ENCODE peak calls at places on chromosomes 12 and 14, in eight cellular contexts. One of them, this sample, is unnamed.

GRCh38 chr14:23119362-23120327 is 590 bp upstream of the CEBPE start:
- DNase-seq in lung: no peak
- DNase-seq in sigmoid colon: peak; percentile 55
- DNase-seq in mammary epithelial cell: no peak
- DNase-seq in heart right ventricle: no peak
- DNase-seq in SK-N-SH: no peak
- DNase-seq in uterus: no peak
- DNase-seq in H1: no peak
- DNase-seq in this sample: no peak

GRCh38 chr12:107570721-107571120 is 114.9 kb upstream of the PWP1 start:
- DNase-seq in lung: no peak
- DNase-seq in sigmoid colon: no peak
- DNase-seq in mammary epithelial cell: no peak
- DNase-seq in heart right ventricle: no peak
- DNase-seq in SK-N-SH: peak; percentile 73
- DNase-seq in uterus: no peak
- DNase-seq in H1: no peak
- DNase-seq in this sample: peak; percentile 17

GRCh38 chr14:57413849-57414248 is 23.5 kb downstream of the NAA30 start:
- DNase-seq in lung: no peak
- DNase-seq in sigmoid colon: no peak
- DNase-seq in mammary epithelial cell: no peak
- DNase-seq in heart right ventricle: no peak
- DNase-seq in SK-N-SH: no peak
- DNase-seq in uterus: no peak
- DNase-seq in H1: no peak
- DNase-seq in this sample: no peak

GRCh38 chr14:51564460-51564859 is 87.2 kb upstream of the FRMD6 start:
- DNase-seq in lung: no peak
- DNase-seq in sigmoid colon: no peak
- DNase-seq in mammary epithelial cell: no peak
- DNase-seq in heart right ventricle: no peak
- DNase-seq in SK-N-SH: no peak
- DNase-seq in uterus: no peak
- DNase-seq in H1: no peak
- DNase-seq in this sample: no peak

GRCh38 chr12:130649101-130649571 is 67.0 kb downstream of the RIMBP2 start:
- DNase-seq in lung: no peak
- DNase-seq in sigmoid colon: peak; percentile 46
- DNase-seq in mammary epithelial cell: no peak
- DNase-seq in heart right ventricle: no peak
- DNase-seq in SK-N-SH: no peak
- DNase-seq in uterus: no peak
- DNase-seq in H1: no peak
- DNase-seq in this sample: no peak

GRCh38 chr12:11810962-11811361 is 161.5 kb downstream of the ETV6 start:
- DNase-seq in lung: no peak
- DNase-seq in sigmoid colon: no peak
- DNase-seq in mammary epithelial cell: no peak
- DNase-seq in heart right ventricle: no peak
- DNase-seq in SK-N-SH: no peak
- DNase-seq in uterus: no peak
- DNase-seq in H1: no peak
- DNase-seq in this sample: no peak

GRCh38 chr14:29710015-29710414 is 217.6 kb downstream of the PRKD1 start:
- DNase-seq in lung: no peak
- DNase-seq in sigmoid colon: no peak
- DNase-seq in mammary epithelial cell: no peak
- DNase-seq in heart right ventricle: no peak
- DNase-seq in SK-N-SH: no peak
- DNase-seq in uterus: no peak
- DNase-seq in H1: no peak
- DNase-seq in this sample: peak; percentile 31

GRCh38 chr14:99838555-99839193 is 45.5 kb downstream of the EML1 start:
- DNase-seq in lung: peak; percentile 49
- DNase-seq in sigmoid colon: no peak
- DNase-seq in mammary epithelial cell: no peak
- DNase-seq in heart right ventricle: no peak
- DNase-seq in SK-N-SH: no peak
- DNase-seq in uterus: no peak
- DNase-seq in H1: no peak
- DNase-seq in this sample: peak; percentile 75

GRCh38 chr12:109753054-109753401 is 39.4 kb downstream of the FAM222A start:
- DNase-seq in lung: no peak
- DNase-seq in sigmoid colon: peak; percentile 18
- DNase-seq in mammary epithelial cell: no peak
- DNase-seq in heart right ventricle: no peak
- DNase-seq in SK-N-SH: peak; percentile 12
- DNase-seq in uterus: no peak
- DNase-seq in H1: no peak
- DNase-seq in this sample: no peak

GRCh38 chr12:59179231-59179630 is 258.9 kb upstream of the LRIG3 start:
- DNase-seq in lung: no peak
- DNase-seq in sigmoid colon: no peak
- DNase-seq in mammary epithelial cell: peak; percentile 54
- DNase-seq in heart right ventricle: no peak
- DNase-seq in SK-N-SH: no peak
- DNase-seq in uterus: no peak
- DNase-seq in H1: no peak
- DNase-seq in this sample: no peak

GRCh38 chr12:57549909-57550627 is at the start of gene KIF5A:
- DNase-seq in lung: no peak
- DNase-seq in sigmoid colon: no peak
- DNase-seq in mammary epithelial cell: no peak
- DNase-seq in heart right ventricle: no peak
- DNase-seq in SK-N-SH: peak; percentile 92
- DNase-seq in uterus: peak; percentile 40
- DNase-seq in H1: no peak
- DNase-seq in this sample: no peak

GRCh38 chr12:4286228-4286627 is 12.7 kb downstream of the CCND2 start:
- DNase-seq in lung: no peak
- DNase-seq in sigmoid colon: no peak
- DNase-seq in mammary epithelial cell: no peak
- DNase-seq in heart right ventricle: no peak
- DNase-seq in SK-N-SH: no peak
- DNase-seq in uterus: no peak
- DNase-seq in H1: no peak
- DNase-seq in this sample: no peak

GRCh38 chr12:113464852-113465719 is 6.6 kb downstream of the LHX5 start:
- DNase-seq in lung: no peak
- DNase-seq in sigmoid colon: no peak
- DNase-seq in mammary epithelial cell: no peak
- DNase-seq in heart right ventricle: no peak
- DNase-seq in SK-N-SH: peak; percentile 60
- DNase-seq in uterus: no peak
- DNase-seq in H1: no peak
- DNase-seq in this sample: no peak
- H3K27me3 ChIP-seq in lung: peaks cover 17% of the 10 kb centered on the region
- H3K27me3 ChIP-seq in sigmoid colon: peaks cover 57% of the 10 kb centered on the region
- H3K27me3 ChIP-seq in mammary epithelial cell: peaks cover 68% of the 10 kb centered on the region
- H3K27me3 ChIP-seq in heart right ventricle: peaks cover 58% of the 10 kb centered on the region
- H3K27me3 ChIP-seq in SK-N-SH: peaks cover 74% of the 10 kb centered on the region
- H3K27me3 ChIP-seq in uterus: peaks cover 73% of the 10 kb centered on the region
- H3K27me3 ChIP-seq in H1: peaks cover 81% of the 10 kb centered on the region
- H3K27me3 ChIP-seq in this sample: peaks cover 100% of the 10 kb centered on the region

GRCh38 chr12:2283480-2283879 is 230.7 kb downstream of the CACNA1C start:
- DNase-seq in lung: no peak
- DNase-seq in sigmoid colon: no peak
- DNase-seq in mammary epithelial cell: no peak
- DNase-seq in heart right ventricle: no peak
- DNase-seq in SK-N-SH: no peak
- DNase-seq in uterus: no peak
- DNase-seq in H1: no peak
- DNase-seq in this sample: no peak
- H3K4me1 ChIP-seq in lung: peaks cover 12% of the 10 kb centered on the region
- H3K4me1 ChIP-seq in sigmoid colon: peaks cover 66% of the 10 kb centered on the region
- H3K4me1 ChIP-seq in mammary epithelial cell: peaks cover 9% of the 10 kb centered on the region
- H3K4me1 ChIP-seq in heart right ventricle: peaks cover 44% of the 10 kb centered on the region
- H3K4me1 ChIP-seq in SK-N-SH: peaks cover 30% of the 10 kb centered on the region
- H3K4me1 ChIP-seq in uterus: peaks cover 27% of the 10 kb centered on the region
- H3K4me1 ChIP-seq in H1: peaks cover 15% of the 10 kb centered on the region
- H3K4me1 ChIP-seq in this sample: peaks cover 62% of the 10 kb centered on the region

DNA sequence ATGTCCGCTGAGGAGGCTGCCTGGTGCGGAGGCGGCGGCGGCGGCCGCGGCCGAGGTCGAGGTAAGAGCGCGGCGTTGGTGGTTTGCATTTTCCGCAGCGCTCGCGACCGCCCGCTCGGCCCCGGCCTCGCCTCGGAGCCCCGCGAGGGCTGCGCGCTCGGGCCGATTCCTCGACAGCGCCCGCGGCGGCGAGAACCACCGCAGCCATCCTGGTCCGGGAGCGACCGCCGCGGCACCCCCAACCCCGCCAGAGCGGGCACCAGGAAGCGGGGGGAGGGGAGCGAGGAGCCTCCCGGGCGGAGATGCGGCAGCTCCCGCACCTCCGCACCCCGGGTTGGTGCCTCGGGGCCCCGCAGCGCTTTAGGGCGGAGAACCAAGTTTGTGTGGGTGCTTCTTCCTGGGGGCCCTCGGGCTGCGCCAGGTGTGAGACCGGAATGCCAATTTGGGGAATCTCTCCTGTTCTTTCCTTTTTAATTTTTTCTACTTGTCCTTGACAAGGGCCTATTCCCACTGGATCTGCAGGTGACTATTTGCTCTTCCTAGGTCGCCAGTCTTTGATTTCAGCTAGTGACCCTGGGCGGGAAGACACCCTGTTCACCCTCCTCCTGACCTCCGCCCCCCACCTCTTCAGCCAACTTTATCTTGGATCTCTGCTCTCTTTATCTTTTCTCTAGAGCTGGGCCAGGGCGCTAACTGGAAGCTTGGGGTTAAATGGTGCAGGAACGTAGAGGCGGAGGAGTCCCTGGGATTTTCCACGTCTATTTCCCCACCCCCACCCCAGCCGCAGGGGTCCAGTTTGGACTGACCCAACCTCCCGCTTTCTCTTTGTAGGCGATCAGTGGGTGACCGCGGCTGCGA is at the start of gene SOCS2:
- DNase-seq in lung: no peak
- DNase-seq in sigmoid colon: peak; percentile 80
- DNase-seq in mammary epithelial cell: peak; percentile 30
- DNase-seq in heart right ventricle: peak; percentile 49
- DNase-seq in SK-N-SH: peak; percentile 84
- DNase-seq in uterus: peak; percentile 65
- DNase-seq in H1: no peak
- DNase-seq in this sample: peak; percentile 43
- H3K27me3 ChIP-seq in lung: no peaks in the 10 kb centered on the region
- H3K27me3 ChIP-seq in sigmoid colon: no peaks in the 10 kb centered on the region
- H3K27me3 ChIP-seq in mammary epithelial cell: no peaks in the 10 kb centered on the region
- H3K27me3 ChIP-seq in heart right ventricle: no peaks in the 10 kb centered on the region
- H3K27me3 ChIP-seq in SK-N-SH: no peaks in the 10 kb centered on the region
- H3K27me3 ChIP-seq in uterus: no peaks in the 10 kb centered on the region
- H3K27me3 ChIP-seq in H1: peaks cover 7% of the 10 kb centered on the region
- H3K27me3 ChIP-seq in this sample: no peaks in the 10 kb centered on the region

GRCh38 chr12:78328524-78328923 is 497.8 kb downstream of the NAV3 start:
- DNase-seq in lung: no peak
- DNase-seq in sigmoid colon: no peak
- DNase-seq in mammary epithelial cell: no peak
- DNase-seq in heart right ventricle: no peak
- DNase-seq in SK-N-SH: no peak
- DNase-seq in uterus: no peak
- DNase-seq in H1: no peak
- DNase-seq in this sample: no peak

GRCh38 chr12:78331764-78332163 is 501.1 kb downstream of the NAV3 start:
- DNase-seq in lung: no peak
- DNase-seq in sigmoid colon: no peak
- DNase-seq in mammary epithelial cell: no peak
- DNase-seq in heart right ventricle: no peak
- DNase-seq in SK-N-SH: no peak
- DNase-seq in uterus: no peak
- DNase-seq in H1: no peak
- DNase-seq in this sample: no peak

GRCh38 chr12:78330131-78330530 is 499.4 kb downstream of the NAV3 start:
- DNase-seq in lung: no peak
- DNase-seq in sigmoid colon: no peak
- DNase-seq in mammary epithelial cell: no peak
- DNase-seq in heart right ventricle: no peak
- DNase-seq in SK-N-SH: no peak
- DNase-seq in uterus: no peak
- DNase-seq in H1: no peak
- DNase-seq in this sample: no peak
- H3K4me1 ChIP-seq in lung: no peaks in the 10 kb centered on the region
- H3K4me1 ChIP-seq in sigmoid colon: no peaks in the 10 kb centered on the region
- H3K4me1 ChIP-seq in mammary epithelial cell: no peaks in the 10 kb centered on the region
- H3K4me1 ChIP-seq in heart right ventricle: no peaks in the 10 kb centered on the region
- H3K4me1 ChIP-seq in SK-N-SH: no peaks in the 10 kb centered on the region
- H3K4me1 ChIP-seq in uterus: no peaks in the 10 kb centered on the region
- H3K4me1 ChIP-seq in H1: no peaks in the 10 kb centered on the region
- H3K4me1 ChIP-seq in this sample: no peaks in the 10 kb centered on the region

GRCh38 chr12:117362391-117362790 is 965 bp upstream of the NOS1 start:
- DNase-seq in lung: no peak
- DNase-seq in sigmoid colon: no peak
- DNase-seq in mammary epithelial cell: no peak
- DNase-seq in heart right ventricle: no peak
- DNase-seq in SK-N-SH: no peak
- DNase-seq in uterus: no peak
- DNase-seq in H1: no peak
- DNase-seq in this sample: no peak

GRCh38 chr12:117361905-117362304 is 479 bp upstream of the NOS1 start:
- DNase-seq in lung: no peak
- DNase-seq in sigmoid colon: no peak
- DNase-seq in mammary epithelial cell: no peak
- DNase-seq in heart right ventricle: no peak
- DNase-seq in SK-N-SH: peak; percentile 46
- DNase-seq in uterus: no peak
- DNase-seq in H1: no peak
- DNase-seq in this sample: no peak

GRCh38 chr12:117360222-117360550 is 1.2 kb downstream of the NOS1 start:
- DNase-seq in lung: no peak
- DNase-seq in sigmoid colon: no peak
- DNase-seq in mammary epithelial cell: no peak
- DNase-seq in heart right ventricle: no peak
- DNase-seq in SK-N-SH: peak; percentile 43
- DNase-seq in uterus: no peak
- DNase-seq in H1: no peak
- DNase-seq in this sample: no peak

GRCh38 chr12:117360551-117361311 is 695 bp downstream of the NOS1 start:
- DNase-seq in lung: no peak
- DNase-seq in sigmoid colon: no peak
- DNase-seq in mammary epithelial cell: no peak
- DNase-seq in heart right ventricle: no peak
- DNase-seq in SK-N-SH: peak; percentile 71
- DNase-seq in uterus: no peak
- DNase-seq in H1: no peak
- DNase-seq in this sample: no peak

DNA sequence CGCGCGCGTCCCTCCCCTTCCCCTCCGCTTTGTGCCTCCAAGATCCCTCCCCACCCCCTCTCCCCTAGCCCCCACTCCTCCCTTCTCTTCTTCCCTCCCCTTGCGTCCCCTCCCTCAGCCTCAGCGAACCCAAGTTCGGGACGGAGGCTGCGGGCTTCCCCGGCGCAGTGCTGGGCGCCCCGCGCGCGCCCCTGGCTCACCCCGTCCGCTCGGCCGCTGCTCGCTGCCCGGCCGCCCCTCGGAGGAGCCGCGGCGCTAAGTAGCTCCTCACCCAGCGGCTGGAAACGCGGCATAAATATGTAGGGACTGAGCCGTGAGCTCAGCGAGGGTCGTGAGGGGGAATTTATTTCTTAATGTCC is at the start of gene NOS1:
- DNase-seq in lung: no peak
- DNase-seq in sigmoid colon: no peak
- DNase-seq in mammary epithelial cell: no peak
- DNase-seq in heart right ventricle: no peak
- DNase-seq in SK-N-SH: peak; percentile 66
- DNase-seq in uterus: no peak
- DNase-seq in H1: no peak
- DNase-seq in this sample: no peak
- H3K27me3 ChIP-seq in lung: peaks cover 10% of the 10 kb centered on the region
- H3K27me3 ChIP-seq in sigmoid colon: peaks cover 19% of the 10 kb centered on the region
- H3K27me3 ChIP-seq in mammary epithelial cell: peaks cover 13% of the 10 kb centered on the region
- H3K27me3 ChIP-seq in heart right ventricle: peaks cover 7% of the 10 kb centered on the region
- H3K27me3 ChIP-seq in SK-N-SH: peaks cover 25% of the 10 kb centered on the region
- H3K27me3 ChIP-seq in uterus: peaks cover 21% of the 10 kb centered on the region
- H3K27me3 ChIP-seq in H1: peaks cover 62% of the 10 kb centered on the region
- H3K27me3 ChIP-seq in this sample: peaks cover 100% of the 10 kb centered on the region

This sample was measured in cardiac muscle cell.